ENCODE peak calls at places on chromosomes 7 and 10, in ten cellular contexts. One of them, this sample, is unnamed.
A peak's percentile ranks its signal among the peaks of the same experiment; 100 is the strongest.

GRCh38 chr7:120334475-120334874 is 61.5 kb downstream of the KCND2 start:
- DNase-seq in thoracic aorta: no peak
- DNase-seq in HCT116: no peak
- DNase-seq in neuronal stem cell: no peak
- DNase-seq in naive thymus-derived CD4-positive, alpha-beta T cell: no peak
- DNase-seq in gastrocnemius medialis: no peak
- DNase-seq in spleen: no peak
- DNase-seq in lower lobe of right lung: no peak
- DNase-seq in pancreas: no peak
- DNase-seq in Caco-2: no peak
- DNase-seq in this sample: no peak

GRCh38 chr7:94856643-94857042 is 50.8 kb upstream of the PPP1R9A start:
- DNase-seq in thoracic aorta: no peak
- DNase-seq in HCT116: no peak
- DNase-seq in neuronal stem cell: no peak
- DNase-seq in naive thymus-derived CD4-positive, alpha-beta T cell: no peak
- DNase-seq in gastrocnemius medialis: no peak
- DNase-seq in spleen: no peak
- DNase-seq in lower lobe of right lung: no peak
- DNase-seq in pancreas: no peak
- DNase-seq in Caco-2: no peak
- DNase-seq in this sample: no peak

GRCh38 chr7:47991741-47992311 is 12.4 kb upstream of the HUS1 start:
- DNase-seq in thoracic aorta: peak; percentile 70
- DNase-seq in HCT116: no peak
- DNase-seq in neuronal stem cell: peak; percentile 70
- DNase-seq in naive thymus-derived CD4-positive, alpha-beta T cell: peak; percentile 86
- DNase-seq in gastrocnemius medialis: peak; percentile 58
- DNase-seq in spleen: peak; percentile 97
- DNase-seq in lower lobe of right lung: peak; percentile 93
- DNase-seq in pancreas: peak; percentile 73
- DNase-seq in Caco-2: peak; percentile 90
- DNase-seq in this sample: peak; percentile 80

GRCh38 chr7:43517464-43517863 is 65.4 kb upstream of the STK17A start:
- DNase-seq in thoracic aorta: no peak
- DNase-seq in HCT116: no peak
- DNase-seq in neuronal stem cell: no peak
- DNase-seq in naive thymus-derived CD4-positive, alpha-beta T cell: no peak
- DNase-seq in gastrocnemius medialis: no peak
- DNase-seq in spleen: no peak
- DNase-seq in lower lobe of right lung: no peak
- DNase-seq in pancreas: no peak
- DNase-seq in Caco-2: no peak
- DNase-seq in this sample: no peak

GRCh38 chr10:3091346-3091787 is 24.0 kb downstream of the PFKP start:
- DNase-seq in thoracic aorta: no peak
- DNase-seq in HCT116: peak; percentile 91
- DNase-seq in neuronal stem cell: no peak
- DNase-seq in naive thymus-derived CD4-positive, alpha-beta T cell: no peak
- DNase-seq in gastrocnemius medialis: no peak
- DNase-seq in spleen: no peak
- DNase-seq in lower lobe of right lung: peak; percentile 79
- DNase-seq in pancreas: no peak
- DNase-seq in Caco-2: peak; percentile 91
- DNase-seq in this sample: no peak

GRCh38 chr10:60230892-60231291 is 158.8 kb downstream of the ANK3 start:
- DNase-seq in thoracic aorta: no peak
- DNase-seq in HCT116: no peak
- DNase-seq in neuronal stem cell: no peak
- DNase-seq in naive thymus-derived CD4-positive, alpha-beta T cell: no peak
- DNase-seq in gastrocnemius medialis: no peak
- DNase-seq in spleen: no peak
- DNase-seq in lower lobe of right lung: no peak
- DNase-seq in pancreas: no peak
- DNase-seq in Caco-2: no peak
- DNase-seq in this sample: no peak

GRCh38 chr10:114168450-114169009 is 5.5 kb downstream of the CCDC186 start:
- DNase-seq in thoracic aorta: no peak
- DNase-seq in HCT116: no peak
- DNase-seq in neuronal stem cell: no peak
- DNase-seq in naive thymus-derived CD4-positive, alpha-beta T cell: no peak
- DNase-seq in gastrocnemius medialis: no peak
- DNase-seq in spleen: no peak
- DNase-seq in lower lobe of right lung: no peak
- DNase-seq in pancreas: no peak
- DNase-seq in Caco-2: no peak
- DNase-seq in this sample: no peak

GRCh38 chr10:47255033-47255813 is 44.8 kb upstream of the GDF10 start:
- DNase-seq in thoracic aorta: no peak
- DNase-seq in HCT116: no peak
- DNase-seq in neuronal stem cell: no peak
- DNase-seq in naive thymus-derived CD4-positive, alpha-beta T cell: no peak
- DNase-seq in gastrocnemius medialis: no peak
- DNase-seq in spleen: no peak
- DNase-seq in lower lobe of right lung: no peak
- DNase-seq in pancreas: no peak
- DNase-seq in Caco-2: no peak
- DNase-seq in this sample: no peak

GRCh38 chr7:70587739-70588138 is 544.2 kb upstream of the GALNT17 start:
- DNase-seq in thoracic aorta: no peak
- DNase-seq in HCT116: no peak
- DNase-seq in neuronal stem cell: no peak
- DNase-seq in naive thymus-derived CD4-positive, alpha-beta T cell: no peak
- DNase-seq in gastrocnemius medialis: no peak
- DNase-seq in spleen: no peak
- DNase-seq in lower lobe of right lung: no peak
- DNase-seq in pancreas: no peak
- DNase-seq in Caco-2: no peak
- DNase-seq in this sample: no peak

GRCh38 chr7:70586822-70587221 is 545.1 kb upstream of the GALNT17 start:
- DNase-seq in thoracic aorta: no peak
- DNase-seq in HCT116: no peak
- DNase-seq in neuronal stem cell: no peak
- DNase-seq in naive thymus-derived CD4-positive, alpha-beta T cell: no peak
- DNase-seq in gastrocnemius medialis: no peak
- DNase-seq in spleen: no peak
- DNase-seq in lower lobe of right lung: no peak
- DNase-seq in pancreas: no peak
- DNase-seq in Caco-2: no peak
- DNase-seq in this sample: no peak

GRCh38 chr7:70582921-70583895 is 548.7 kb upstream of the GALNT17 start:
- DNase-seq in thoracic aorta: no peak
- DNase-seq in HCT116: no peak
- DNase-seq in neuronal stem cell: no peak
- DNase-seq in naive thymus-derived CD4-positive, alpha-beta T cell: no peak
- DNase-seq in gastrocnemius medialis: no peak
- DNase-seq in spleen: no peak
- DNase-seq in lower lobe of right lung: no peak
- DNase-seq in pancreas: no peak
- DNase-seq in Caco-2: no peak
- DNase-seq in this sample: no peak

GRCh38 chr7:70583965-70584883 is 547.7 kb upstream of the GALNT17 start:
- DNase-seq in thoracic aorta: no peak
- DNase-seq in HCT116: no peak
- DNase-seq in neuronal stem cell: no peak
- DNase-seq in naive thymus-derived CD4-positive, alpha-beta T cell: no peak
- DNase-seq in gastrocnemius medialis: no peak
- DNase-seq in spleen: no peak
- DNase-seq in lower lobe of right lung: no peak
- DNase-seq in pancreas: no peak
- DNase-seq in Caco-2: no peak
- DNase-seq in this sample: no peak

DNA sequence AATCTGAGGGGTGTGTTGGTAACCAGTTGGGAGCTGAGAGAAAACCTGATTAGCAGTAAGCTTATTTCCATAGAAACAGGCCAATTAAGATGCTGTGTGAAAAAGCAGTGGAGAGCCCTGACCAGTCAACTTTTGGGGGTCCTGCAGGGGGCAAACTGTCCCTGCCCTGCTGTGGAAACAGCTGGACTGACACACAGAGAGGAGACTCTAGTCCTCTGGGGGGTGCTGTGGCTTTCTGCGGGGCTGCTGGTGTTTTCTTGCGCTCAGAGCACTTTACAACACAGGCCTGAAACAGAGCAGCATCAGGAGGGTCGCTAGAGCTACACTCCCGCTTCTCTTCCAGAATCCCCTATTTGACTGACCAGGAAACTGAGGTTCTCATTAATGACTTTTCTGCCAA is 546.9 kb upstream of the GALNT17 start:
- DNase-seq in thoracic aorta: no peak
- DNase-seq in HCT116: no peak
- DNase-seq in neuronal stem cell: no peak
- DNase-seq in naive thymus-derived CD4-positive, alpha-beta T cell: no peak
- DNase-seq in gastrocnemius medialis: no peak
- DNase-seq in spleen: no peak
- DNase-seq in lower lobe of right lung: no peak
- DNase-seq in pancreas: no peak
- DNase-seq in Caco-2: no peak
- DNase-seq in this sample: no peak
- H3K4me1 ChIP-seq in thoracic aorta: no peaks in the 10 kb centered on the region
- H3K4me1 ChIP-seq in HCT116: no peaks in the 10 kb centered on the region
- H3K4me1 ChIP-seq in neuronal stem cell: peaks cover 8% of the 10 kb centered on the region
- H3K4me1 ChIP-seq in naive thymus-derived CD4-positive, alpha-beta T cell: no peaks in the 10 kb centered on the region
- H3K4me1 ChIP-seq in gastrocnemius medialis: peaks cover 5% of the 10 kb centered on the region
- H3K4me1 ChIP-seq in spleen: no peaks in the 10 kb centered on the region
- H3K4me1 ChIP-seq in lower lobe of right lung: no peaks in the 10 kb centered on the region
- H3K4me1 ChIP-seq in pancreas: no peaks in the 10 kb centered on the region
- H3K4me1 ChIP-seq in Caco-2: peaks cover 10% of the 10 kb centered on the region
- H3K4me1 ChIP-seq in this sample: no peaks in the 10 kb centered on the region

GRCh38 chr7:22586101-22586805 is 86.3 kb upstream of the STEAP1B start:
- DNase-seq in thoracic aorta: no peak
- DNase-seq in HCT116: no peak
- DNase-seq in neuronal stem cell: no peak
- DNase-seq in naive thymus-derived CD4-positive, alpha-beta T cell: no peak
- DNase-seq in gastrocnemius medialis: no peak
- DNase-seq in spleen: no peak
- DNase-seq in lower lobe of right lung: no peak
- DNase-seq in pancreas: no peak
- DNase-seq in Caco-2: no peak
- DNase-seq in this sample: no peak

GRCh38 chr7:22588396-22588795 is 88.4 kb upstream of the STEAP1B start:
- DNase-seq in thoracic aorta: no peak
- DNase-seq in HCT116: no peak
- DNase-seq in neuronal stem cell: no peak
- DNase-seq in naive thymus-derived CD4-positive, alpha-beta T cell: no peak
- DNase-seq in gastrocnemius medialis: no peak
- DNase-seq in spleen: no peak
- DNase-seq in lower lobe of right lung: no peak
- DNase-seq in pancreas: no peak
- DNase-seq in Caco-2: no peak
- DNase-seq in this sample: no peak

GRCh38 chr7:22584179-22584578 is 84.2 kb upstream of the STEAP1B start:
- DNase-seq in thoracic aorta: no peak
- DNase-seq in HCT116: no peak
- DNase-seq in neuronal stem cell: no peak
- DNase-seq in naive thymus-derived CD4-positive, alpha-beta T cell: no peak
- DNase-seq in gastrocnemius medialis: no peak
- DNase-seq in spleen: no peak
- DNase-seq in lower lobe of right lung: no peak
- DNase-seq in pancreas: no peak
- DNase-seq in Caco-2: no peak
- DNase-seq in this sample: no peak

GRCh38 chr7:22587322-22587721 is 87.3 kb upstream of the STEAP1B start:
- DNase-seq in thoracic aorta: no peak
- DNase-seq in HCT116: no peak
- DNase-seq in neuronal stem cell: no peak
- DNase-seq in naive thymus-derived CD4-positive, alpha-beta T cell: no peak
- DNase-seq in gastrocnemius medialis: no peak
- DNase-seq in spleen: no peak
- DNase-seq in lower lobe of right lung: no peak
- DNase-seq in pancreas: no peak
- DNase-seq in Caco-2: no peak
- DNase-seq in this sample: no peak

DNA sequence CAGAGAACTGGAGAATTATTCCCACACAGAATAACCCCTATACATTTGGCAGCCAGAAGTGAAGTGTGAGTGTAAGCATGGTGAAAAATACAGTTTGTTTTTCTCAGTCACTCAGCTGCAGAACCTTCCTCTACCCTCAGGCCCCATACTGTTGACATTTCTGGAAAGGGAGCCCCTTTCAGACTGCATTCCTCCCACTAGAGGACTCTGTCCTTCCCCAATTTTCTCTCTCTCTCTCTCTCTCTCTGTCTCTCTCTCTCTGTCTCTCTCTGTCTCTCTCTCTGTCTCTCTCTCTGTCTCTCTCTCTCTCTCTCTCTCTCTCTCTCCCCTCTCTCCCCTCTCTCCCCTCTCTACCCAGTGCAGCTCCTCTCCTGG is 86.8 kb upstream of the STEAP1B start:
- DNase-seq in thoracic aorta: no peak
- DNase-seq in HCT116: no peak
- DNase-seq in neuronal stem cell: no peak
- DNase-seq in naive thymus-derived CD4-positive, alpha-beta T cell: no peak
- DNase-seq in gastrocnemius medialis: no peak
- DNase-seq in spleen: no peak
- DNase-seq in lower lobe of right lung: no peak
- DNase-seq in pancreas: no peak
- DNase-seq in Caco-2: peak; percentile 59
- DNase-seq in this sample: no peak
- H3K4me1 ChIP-seq in thoracic aorta: peaks cover 35% of the 10 kb centered on the region
- H3K4me1 ChIP-seq in HCT116: peaks cover 11% of the 10 kb centered on the region
- H3K4me1 ChIP-seq in neuronal stem cell: peaks cover 20% of the 10 kb centered on the region
- H3K4me1 ChIP-seq in naive thymus-derived CD4-positive, alpha-beta T cell: no peaks in the 10 kb centered on the region
- H3K4me1 ChIP-seq in gastrocnemius medialis: peaks cover 66% of the 10 kb centered on the region
- H3K4me1 ChIP-seq in spleen: peaks cover 8% of the 10 kb centered on the region
- H3K4me1 ChIP-seq in lower lobe of right lung: peaks cover 69% of the 10 kb centered on the region
- H3K4me1 ChIP-seq in pancreas: no peaks in the 10 kb centered on the region
- H3K4me1 ChIP-seq in Caco-2: peaks cover 39% of the 10 kb centered on the region
- H3K4me1 ChIP-seq in this sample: no peaks in the 10 kb centered on the region

DNA sequence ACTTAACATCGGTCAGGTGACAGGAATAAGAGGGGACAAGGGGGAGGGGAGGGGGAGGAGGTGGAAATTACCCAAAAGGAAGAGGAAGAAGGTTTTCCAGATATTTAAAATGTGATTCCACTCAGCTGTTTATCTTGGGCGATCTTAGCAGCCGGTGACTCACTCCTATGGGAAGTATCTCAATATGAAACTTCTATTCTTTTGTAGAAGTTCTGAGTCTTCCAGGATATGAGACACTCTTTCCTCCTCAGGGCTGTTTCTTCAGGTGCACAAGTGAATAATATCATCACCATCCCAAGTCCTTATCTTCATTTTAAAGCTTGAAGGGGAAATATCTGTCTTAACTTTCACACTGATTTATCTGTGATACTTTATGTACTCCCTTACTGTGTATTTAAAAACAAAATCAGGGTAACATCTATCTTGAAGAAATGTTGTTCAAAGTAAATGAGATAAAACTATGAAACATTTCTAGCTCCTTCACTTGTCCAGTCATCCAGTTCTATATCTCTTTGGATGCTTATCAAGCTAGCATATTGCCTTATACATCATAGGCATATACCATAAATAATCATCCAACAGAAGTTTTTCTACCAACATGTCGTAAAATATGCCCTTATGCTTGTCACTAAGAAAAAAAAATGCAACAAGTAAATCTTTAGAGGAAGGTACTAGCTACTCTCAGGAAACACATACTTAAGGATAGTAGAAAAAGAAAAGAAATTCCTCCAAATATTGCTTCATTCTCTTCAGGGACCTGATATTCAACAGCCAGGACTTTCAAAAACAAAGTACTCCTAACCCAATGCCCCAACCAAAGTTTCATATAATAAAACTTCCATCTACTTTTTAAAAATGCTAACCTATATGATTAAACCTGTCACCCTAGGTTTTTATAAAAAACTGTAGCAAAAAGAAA is 13.7 kb downstream of the DOCK4 start:
- DNase-seq in thoracic aorta: no peak
- DNase-seq in HCT116: no peak
- DNase-seq in neuronal stem cell: no peak
- DNase-seq in naive thymus-derived CD4-positive, alpha-beta T cell: no peak
- DNase-seq in gastrocnemius medialis: no peak
- DNase-seq in spleen: no peak
- DNase-seq in lower lobe of right lung: no peak
- DNase-seq in pancreas: no peak
- DNase-seq in Caco-2: no peak
- DNase-seq in this sample: peak; percentile 54
- H3K4me1 ChIP-seq in thoracic aorta: peaks cover 3% of the 10 kb centered on the region
- H3K4me1 ChIP-seq in HCT116: no peaks in the 10 kb centered on the region
- H3K4me1 ChIP-seq in neuronal stem cell: no peaks in the 10 kb centered on the region
- H3K4me1 ChIP-seq in naive thymus-derived CD4-positive, alpha-beta T cell: no peaks in the 10 kb centered on the region
- H3K4me1 ChIP-seq in gastrocnemius medialis: peaks cover 29% of the 10 kb centered on the region
- H3K4me1 ChIP-seq in spleen: no peaks in the 10 kb centered on the region
- H3K4me1 ChIP-seq in lower lobe of right lung: peaks cover 28% of the 10 kb centered on the region
- H3K4me1 ChIP-seq in pancreas: no peaks in the 10 kb centered on the region
- H3K4me1 ChIP-seq in Caco-2: peaks cover 4% of the 10 kb centered on the region
- H3K4me1 ChIP-seq in this sample: no peaks in the 10 kb centered on the region

GRCh38 chr10:79438021-79438698 is 7.3 kb downstream of the ZCCHC24 start:
- DNase-seq in thoracic aorta: no peak
- DNase-seq in HCT116: no peak
- DNase-seq in neuronal stem cell: no peak
- DNase-seq in naive thymus-derived CD4-positive, alpha-beta T cell: no peak
- DNase-seq in gastrocnemius medialis: no peak
- DNase-seq in spleen: peak; percentile 46
- DNase-seq in lower lobe of right lung: no peak
- DNase-seq in pancreas: no peak
- DNase-seq in Caco-2: no peak
- DNase-seq in this sample: no peak

GRCh38 chr10:79438699-79439085 is 6.7 kb downstream of the ZCCHC24 start:
- DNase-seq in thoracic aorta: no peak
- DNase-seq in HCT116: no peak
- DNase-seq in neuronal stem cell: no peak
- DNase-seq in naive thymus-derived CD4-positive, alpha-beta T cell: no peak
- DNase-seq in gastrocnemius medialis: no peak
- DNase-seq in spleen: peak; percentile 27
- DNase-seq in lower lobe of right lung: no peak
- DNase-seq in pancreas: no peak
- DNase-seq in Caco-2: no peak
- DNase-seq in this sample: no peak

GRCh38 chr10:79441433-79441832 is 4.0 kb downstream of the ZCCHC24 start:
- DNase-seq in thoracic aorta: no peak
- DNase-seq in HCT116: no peak
- DNase-seq in neuronal stem cell: no peak
- DNase-seq in naive thymus-derived CD4-positive, alpha-beta T cell: no peak
- DNase-seq in gastrocnemius medialis: no peak
- DNase-seq in spleen: no peak
- DNase-seq in lower lobe of right lung: no peak
- DNase-seq in pancreas: no peak
- DNase-seq in Caco-2: no peak
- DNase-seq in this sample: no peak

GRCh38 chr10:79442171-79443040 is 3.0 kb downstream of the ZCCHC24 start:
- DNase-seq in thoracic aorta: no peak
- DNase-seq in HCT116: no peak
- DNase-seq in neuronal stem cell: no peak
- DNase-seq in naive thymus-derived CD4-positive, alpha-beta T cell: no peak
- DNase-seq in gastrocnemius medialis: no peak
- DNase-seq in spleen: peak; percentile 72
- DNase-seq in lower lobe of right lung: no peak
- DNase-seq in pancreas: no peak
- DNase-seq in Caco-2: no peak
- DNase-seq in this sample: no peak

GRCh38 chr10:79440281-79440680 is 5.1 kb downstream of the ZCCHC24 start:
- DNase-seq in thoracic aorta: no peak
- DNase-seq in HCT116: no peak
- DNase-seq in neuronal stem cell: no peak
- DNase-seq in naive thymus-derived CD4-positive, alpha-beta T cell: no peak
- DNase-seq in gastrocnemius medialis: no peak
- DNase-seq in spleen: peak; percentile 62
- DNase-seq in lower lobe of right lung: no peak
- DNase-seq in pancreas: no peak
- DNase-seq in Caco-2: no peak
- DNase-seq in this sample: no peak
- H3K4me1 ChIP-seq in thoracic aorta: peaks cover 42% of the 10 kb centered on the region
- H3K4me1 ChIP-seq in HCT116: peaks cover 37% of the 10 kb centered on the region
- H3K4me1 ChIP-seq in neuronal stem cell: peaks cover 15% of the 10 kb centered on the region
- H3K4me1 ChIP-seq in naive thymus-derived CD4-positive, alpha-beta T cell: peaks cover 10% of the 10 kb centered on the region
- H3K4me1 ChIP-seq in gastrocnemius medialis: peaks cover 89% of the 10 kb centered on the region
- H3K4me1 ChIP-seq in spleen: peaks cover 14% of the 10 kb centered on the region
- H3K4me1 ChIP-seq in lower lobe of right lung: peaks cover 59% of the 10 kb centered on the region
- H3K4me1 ChIP-seq in pancreas: no peaks in the 10 kb centered on the region
- H3K4me1 ChIP-seq in Caco-2: peaks cover 9% of the 10 kb centered on the region
- H3K4me1 ChIP-seq in this sample: peaks cover 47% of the 10 kb centered on the region

This sample was measured in uterus.